ENCODE peak calls at places on chromosomes 3 and 15, in four cellular contexts. Y, P, C and I are unnamed samples.

GRCh38 chr15:40275491-40275890 is 7.4 kb downstream of the ANKRD63 start:
- DNase-seq in Y (no peak), P (no peak), C (no peak), I (no peak)

GRCh38 chr3:111392911-111393351 is 149.1 kb upstream of the CD96 start:
- DNase-seq in Y (no peak), P (no peak), C (no peak), I (no peak)

GRCh38 chr3:142027713-142028112 is 121.6 kb downstream of the TFDP2 start:
- DNase-seq in Y (peak), P (peak), C (no peak), I (peak)

GRCh38 chr3:80232760-80233159 is 465.0 kb upstream of the ROBO1 start:
- DNase-seq in Y (no peak), P (no peak), C (no peak), I (peak)

GRCh38 chr3:100891827-100892226 is 101.4 kb downstream of the ABI3BP start:
- DNase-seq in Y (no peak), P (no peak), C (no peak), I (no peak)

GRCh38 chr3:99951701-99952100 is 134.0 kb downstream of the CMSS1 start:
- DNase-seq in Y (no peak), P (no peak), C (no peak), I (no peak)

GRCh38 chr3:53159415-53160135 is 1.4 kb upstream of the PRKCD start:
- DNase-seq in Y (peak), P (no peak), C (no peak), I (no peak)

GRCh38 chr3:166510382-166510781 is 673.2 kb upstream of the BCHE start:
- DNase-seq in Y (no peak), P (no peak), C (no peak), I (no peak)

GRCh38 chr15:99704444-99704838 is 28.8 kb downstream of the LYSMD4 start:
- DNase-seq in Y (no peak), P (peak), C (no peak), I (peak)

GRCh38 chr3:58129041-58129440 is 81.7 kb downstream of the DNASE1L3 start:
- DNase-seq in Y (no peak), P (no peak), C (no peak), I (no peak)

GRCh38 chr3:37310666-37311050 is 136.3 kb upstream of the LRRFIP2 start:
- DNase-seq in Y (no peak), P (peak), C (no peak), I (peak)

GRCh38 chr15:70258369-70259029 is 160.8 kb upstream of the TLE3 start:
- DNase-seq in Y (peak), P (no peak), C (no peak), I (no peak)

GRCh38 chr15:70025413-70026296 is 72.1 kb downstream of the TLE3 start:
- DNase-seq in Y (no peak), P (peak), C (no peak), I (no peak)

GRCh38 chr3:48991851-48992545 is 2.0 kb downstream of the P4HTM start:
- DNase-seq in Y (no peak), P (no peak), C (no peak), I (no peak)

GRCh38 chr15:42549052-42549491 is 434 bp downstream of the HAUS2 start:
- DNase-seq in Y (peak), P (no peak), C (no peak), I (no peak)

GRCh38 chr3:107846282-107846852 is 244.5 kb downstream of the CD47 start:
- DNase-seq in Y (peak), P (peak), C (no peak), I (no peak)

GRCh38 chr3:69182588-69183299 is 60.3 kb upstream of the LMOD3 start:
- DNase-seq in Y (no peak), P (peak), C (no peak), I (no peak)